ENCODE peak calls at places on chromosomes 3 and 15, in eight cellular contexts. S is MCF 10A, G is chondrocyte, D is bronchial epithelial cell, Y is brain microvascular endothelial cell, P is endothelial cell, W is heart left ventricle, C is upper lobe of right lung. E is an unnamed sample.

GRCh38 chr3:33886015-33886414 is 87.6 kb downstream of the PDCD6IP start:
- DNase-seq in P (no peak), S (peak; percentile 21), W (no peak), G (no peak), C (no peak), Y (no peak), D (peak; percentile 85), E (no peak)

GRCh38 chr3:145892869-145893268 is 268.1 kb downstream of the PLOD2 start:
- DNase-seq in G (no peak), P (no peak), S (no peak), Y (no peak), W (no peak), D (no peak), C (no peak), E (no peak)

GRCh38 chr3:27630892-27631291 is 91.2 kb downstream of the EOMES start:
- DNase-seq in P (no peak), W (no peak), S (peak; percentile 31), C (no peak), Y (no peak), G (no peak), D (peak; percentile 79), E (peak; percentile 43)

GRCh38 chr15:76340802-76341365 is 4.3 kb downstream of the ISL2 start:
- DNase-seq in Y (no peak), P (no peak), G (no peak), S (no peak), D (no peak), C (no peak), W (no peak), E (no peak)

GRCh38 chr15:69031013-69032001 is 16.8 kb downstream of the NOX5 start:
- DNase-seq in C (peak; percentile 82), G (no peak), D (peak; percentile 40), W (peak; percentile 50), Y (peak; percentile 27), S (no peak), P (peak; percentile 64), E (no peak)

GRCh38 chr3:155230382-155230781 is 63.1 kb downstream of the STRIT1 start:
- DNase-seq in W (no peak), G (no peak), P (no peak), S (peak; percentile 58), C (no peak), D (peak; percentile 67), Y (no peak), E (peak; percentile 78)

GRCh38 chr15:29857196-29857595 is 34.9 kb upstream of the TJP1 start:
- DNase-seq in D (peak; percentile 53), Y (no peak), W (no peak), S (peak; percentile 23), G (no peak), C (no peak), P (no peak), E (no peak)

GRCh38 chr15:72271895-72272212 is 500 bp downstream of the PARP6 start:
- DNase-seq in W (no peak), S (peak; percentile 27), G (no peak), D (peak; percentile 15), P (no peak), C (no peak), Y (peak; percentile 2), E (peak; percentile 26)

GRCh38 chr15:92898988-92899909 is 875 bp upstream of the CHD2 start:
- DNase-seq in D (no peak), W (no peak), P (no peak), S (no peak), G (no peak), Y (no peak), C (no peak), E (no peak)

GRCh38 chr3:183591881-183592521 is 36.5 kb upstream of the KLHL6 start:
- DNase-seq in G (no peak), W (no peak), S (no peak), D (peak; percentile 8), Y (no peak), P (no peak), C (no peak), E (peak; percentile 23)

GRCh38 chr3:48863122-48863521 is 15.4 kb upstream of the PRKAR2A start:
- DNase-seq in S (no peak), C (no peak), Y (no peak), P (no peak), D (peak; percentile 70), G (peak; percentile 4), W (no peak), E (no peak)

GRCh38 chr15:40582726-40583246 is 11.3 kb upstream of the KNL1 start:
- DNase-seq in C (no peak), D (no peak), P (no peak), W (no peak), S (no peak), G (no peak), Y (no peak), E (peak; percentile 61)

DNA sequence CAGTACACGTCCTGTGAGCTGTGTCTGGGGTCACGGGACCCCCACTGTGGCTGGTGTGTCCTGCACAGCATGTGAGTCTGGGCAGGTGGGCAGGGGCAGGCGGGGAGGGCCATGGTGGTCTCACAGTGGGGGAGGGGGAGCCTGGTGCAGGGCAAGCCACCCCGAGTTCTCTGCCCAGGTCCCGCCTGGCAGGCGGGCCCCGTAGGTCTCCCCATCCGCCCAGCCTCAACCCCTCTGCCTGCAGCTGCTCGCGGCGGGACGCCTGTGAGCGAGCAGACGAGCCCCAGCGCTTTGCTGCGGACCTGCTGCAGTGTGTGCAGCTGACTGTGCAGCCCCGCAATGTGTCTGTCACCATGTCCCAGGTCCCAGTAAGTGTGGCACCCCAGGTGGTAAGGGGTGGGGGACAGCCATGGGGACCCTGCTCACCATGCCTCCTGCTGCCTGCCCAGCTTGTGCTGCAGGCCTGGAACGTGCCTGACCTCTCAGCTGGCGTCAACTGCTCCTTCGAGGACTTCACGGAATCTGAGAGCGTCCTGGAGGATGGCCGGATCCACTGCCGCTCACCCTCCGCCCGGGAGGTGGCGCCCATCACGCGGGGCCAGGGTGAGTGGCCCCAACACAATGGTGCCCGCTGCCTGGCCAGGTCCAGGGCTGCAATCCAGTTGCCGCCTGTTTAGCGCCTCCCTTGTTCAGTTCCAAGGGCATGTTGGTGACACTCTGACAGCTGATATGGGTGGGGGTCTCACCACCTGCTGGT is 21.9 kb downstream of the PLXNA1 start:
- DNase-seq in G (no peak), S (no peak), C (no peak), Y (no peak), D (no peak), P (no peak), W (no peak), E (no peak)
- TF ChIP-seq CTCF in G (no peak), S (no peak), C (no peak), Y (no peak), D (no peak), P (no peak), W (no peak), E (no peak)

GRCh38 chr15:80173022-80173759 is 20.4 kb downstream of the FAH start:
- DNase-seq in Y (peak; percentile 50), C (peak; percentile 87), W (peak; percentile 48), P (peak; percentile 77), D (peak; percentile 65), G (no peak), S (peak; percentile 97), E (peak; percentile 59)

GRCh38 chr15:80177151-80177550 is 24.4 kb downstream of the FAH start:
- DNase-seq in W (no peak), Y (no peak), S (peak; percentile 33), C (no peak), D (peak; percentile 3), P (no peak), G (no peak), E (no peak)

GRCh38 chr15:80176443-80176842 is 23.6 kb downstream of the FAH start:
- DNase-seq in W (no peak), P (no peak), G (no peak), S (peak; percentile 80), Y (no peak), D (no peak), C (no peak), E (no peak)

GRCh38 chr15:80174017-80174746 is 21.4 kb downstream of the FAH start:
- DNase-seq in P (no peak), Y (peak; percentile 37), W (no peak), D (no peak), G (no peak), S (peak; percentile 84), C (no peak), E (peak; percentile 91)

GRCh38 chr15:80175436-80175835 is 22.6 kb downstream of the FAH start:
- DNase-seq in S (no peak), Y (no peak), P (no peak), C (no peak), D (no peak), G (no peak), W (no peak), E (no peak)
- TF ChIP-seq CTCF in S (no peak), Y (no peak), P (no peak), C (no peak), D (no peak), G (no peak), W (no peak), E (no peak)

GRCh38 chr3:127083778-127084355 is 101.0 kb downstream of the PLXNA1 start:
- DNase-seq in C (no peak), D (no peak), G (peak; percentile 72), P (no peak), W (no peak), Y (no peak), S (no peak), E (no peak)
- TF ChIP-seq CTCF in C (no peak), D (no peak), G (no peak), P (no peak), W (no peak), Y (no peak), S (no peak), E (no peak)

GRCh38 chr15:60137711-60138396 is 133.7 kb downstream of the FOXB1 start:
- DNase-seq in P (no peak), S (no peak), C (no peak), D (peak; percentile 28), G (no peak), Y (peak; percentile 52), W (no peak), E (no peak)

GRCh38 chr15:60130811-60131210 is 126.7 kb downstream of the FOXB1 start:
- DNase-seq in D (no peak), S (no peak), Y (no peak), G (no peak), C (no peak), P (no peak), W (no peak), E (no peak)

GRCh38 chr15:60135961-60136360 is 131.8 kb downstream of the FOXB1 start:
- DNase-seq in C (no peak), Y (no peak), G (no peak), P (no peak), S (no peak), D (no peak), W (no peak), E (no peak)

GRCh38 chr15:60138397-60138968 is 134.4 kb downstream of the FOXB1 start:
- DNase-seq in W (no peak), S (no peak), C (no peak), D (no peak), P (no peak), G (no peak), Y (no peak), E (no peak)

GRCh38 chr15:60134609-60135008 is 130.5 kb downstream of the FOXB1 start:
- DNase-seq in P (no peak), W (no peak), Y (no peak), D (peak; percentile 16), G (no peak), C (no peak), S (peak; percentile 24), E (no peak)
- TF ChIP-seq CTCF in P (no peak), W (no peak), Y (peak; percentile 50), D (peak; percentile 58), G (peak; percentile 31), C (peak; percentile 13), S (peak; percentile 41), E (no peak)